ENCODE peak calls at places on chromosomes 12 and 14, in four cellular contexts. One of them, this sample, is unnamed.

GRCh38 chr12:44750468-44750867 is 125.6 kb downstream of the NELL2 start:
- DNase-seq in mammary epithelial cell: no peak
- DNase-seq in IMR-90: no peak
- DNase-seq in amniotic epithelial cell: no peak
- DNase-seq in this sample: no peak

GRCh38 chr14:95496690-95497241 is 19.7 kb downstream of the SYNE3 start:
- DNase-seq in mammary epithelial cell: no peak
- DNase-seq in IMR-90: peak; percentile 67
- DNase-seq in amniotic epithelial cell: no peak
- DNase-seq in this sample: no peak

GRCh38 chr12:47715877-47716548 is 9.3 kb downstream of the ENDOU start:
- DNase-seq in mammary epithelial cell: no peak
- DNase-seq in IMR-90: no peak
- DNase-seq in amniotic epithelial cell: no peak
- DNase-seq in this sample: no peak

GRCh38 chr12:2679816-2680675 is 114.7 kb upstream of the FKBP4 start:
- DNase-seq in mammary epithelial cell: no peak
- DNase-seq in IMR-90: no peak
- DNase-seq in amniotic epithelial cell: no peak
- DNase-seq in this sample: no peak

GRCh38 chr12:5506821-5507231 is 74.9 kb downstream of the NTF3 start:
- DNase-seq in mammary epithelial cell: no peak
- DNase-seq in IMR-90: no peak
- DNase-seq in amniotic epithelial cell: no peak
- DNase-seq in this sample: no peak

GRCh38 chr14:74459981-74460380 is 33.1 kb downstream of the NPC2 start:
- DNase-seq in mammary epithelial cell: no peak
- DNase-seq in IMR-90: no peak
- DNase-seq in amniotic epithelial cell: no peak
- DNase-seq in this sample: no peak

GRCh38 chr14:73241481-73242165 is 4.3 kb downstream of the PAPLN start:
- DNase-seq in mammary epithelial cell: no peak
- DNase-seq in IMR-90: no peak
- DNase-seq in amniotic epithelial cell: peak; percentile 43
- DNase-seq in this sample: peak; percentile 53

GRCh38 chr14:99055816-99056215 is 216.2 kb downstream of the BCL11B start:
- DNase-seq in mammary epithelial cell: no peak
- DNase-seq in IMR-90: no peak
- DNase-seq in amniotic epithelial cell: no peak
- DNase-seq in this sample: no peak

GRCh38 chr14:55301722-55302121 is 30.5 kb downstream of the FBXO34 start:
- DNase-seq in mammary epithelial cell: peak; percentile 79
- DNase-seq in IMR-90: peak; percentile 63
- DNase-seq in amniotic epithelial cell: peak; percentile 71
- DNase-seq in this sample: peak; percentile 80

GRCh38 chr14:100827751-100828447 is 2.0 kb downstream of the MEG3 start:
- DNase-seq in mammary epithelial cell: peak; percentile 20
- DNase-seq in IMR-90: peak; percentile 81
- DNase-seq in amniotic epithelial cell: peak; percentile 90
- DNase-seq in this sample: peak; percentile 9

GRCh38 chr12:106646472-106646871 is 63.7 kb downstream of the RFX4 start:
- DNase-seq in mammary epithelial cell: no peak
- DNase-seq in IMR-90: no peak
- DNase-seq in amniotic epithelial cell: no peak
- DNase-seq in this sample: peak; percentile 15

GRCh38 chr12:123867141-123867540 is 105.0 kb downstream of the DNAH10 start:
- DNase-seq in mammary epithelial cell: no peak
- DNase-seq in IMR-90: no peak
- DNase-seq in amniotic epithelial cell: peak; percentile 58
- DNase-seq in this sample: peak; percentile 25

GRCh38 chr14:23910081-23910875 is 43.3 kb upstream of the DHRS4 start:
- DNase-seq in mammary epithelial cell: peak; percentile 53
- DNase-seq in IMR-90: peak; percentile 48
- DNase-seq in amniotic epithelial cell: peak; percentile 51
- DNase-seq in this sample: peak; percentile 53

GRCh38 chr14:52609445-52610044 is 56.9 kb downstream of the GPR137C start:
- DNase-seq in mammary epithelial cell: no peak
- DNase-seq in IMR-90: no peak
- DNase-seq in amniotic epithelial cell: no peak
- DNase-seq in this sample: no peak

GRCh38 chr12:6312529-6313325 is 2.2 kb downstream of the PLEKHG6 start:
- DNase-seq in mammary epithelial cell: peak; percentile 96
- DNase-seq in IMR-90: no peak
- DNase-seq in amniotic epithelial cell: no peak
- DNase-seq in this sample: peak; percentile 88

GRCh38 chr12:32399045-32399372 is 349 bp upstream of the FGD4 start:
- DNase-seq in mammary epithelial cell: no peak
- DNase-seq in IMR-90: no peak
- DNase-seq in amniotic epithelial cell: no peak
- DNase-seq in this sample: no peak

GRCh38 chr14:106210650-106211049 is 684.3 kb downstream of the TMEM121 start:
- DNase-seq in mammary epithelial cell: no peak
- DNase-seq in IMR-90: no peak
- DNase-seq in amniotic epithelial cell: no peak
- DNase-seq in this sample: no peak

GRCh38 chr14:52117433-52117832 is 48.6 kb upstream of the NID2 start:
- DNase-seq in mammary epithelial cell: no peak
- DNase-seq in IMR-90: peak; percentile 54
- DNase-seq in amniotic epithelial cell: no peak
- DNase-seq in this sample: no peak

GRCh38 chr14:90830931-90831701 is 14.9 kb upstream of the TTC7B start:
- DNase-seq in mammary epithelial cell: no peak
- DNase-seq in IMR-90: no peak
- DNase-seq in amniotic epithelial cell: no peak
- DNase-seq in this sample: no peak

GRCh38 chr12:102917026-102917787 is at the start of gene PAH:
- DNase-seq in mammary epithelial cell: no peak
- DNase-seq in IMR-90: no peak
- DNase-seq in amniotic epithelial cell: no peak
- DNase-seq in this sample: no peak

GRCh38 chr12:97716356-97716755 is 253.8 kb downstream of the RMST start:
- DNase-seq in mammary epithelial cell: peak; percentile 19
- DNase-seq in IMR-90: no peak
- DNase-seq in amniotic epithelial cell: no peak
- DNase-seq in this sample: peak; percentile 26

GRCh38 chr12:65742481-65742971 is 81.8 kb upstream of the HMGA2 start:
- DNase-seq in mammary epithelial cell: no peak
- DNase-seq in IMR-90: peak; percentile 44
- DNase-seq in amniotic epithelial cell: peak; percentile 9
- DNase-seq in this sample: no peak

GRCh38 chr12:31005944-31006361 is 67.7 kb upstream of the DDX11 start:
- DNase-seq in mammary epithelial cell: peak; percentile 78
- DNase-seq in IMR-90: peak; percentile 20
- DNase-seq in amniotic epithelial cell: peak; percentile 79
- DNase-seq in this sample: peak; percentile 37

GRCh38 chr12:6765634-6766581 is at the start of gene PTMS:
- DNase-seq in mammary epithelial cell: peak; percentile 91
- DNase-seq in IMR-90: peak; percentile 92
- DNase-seq in amniotic epithelial cell: peak; percentile 94
- DNase-seq in this sample: peak; percentile 85

GRCh38 chr14:95896628-95897027 is 20.0 kb downstream of the TUNAR start:
- DNase-seq in mammary epithelial cell: no peak
- DNase-seq in IMR-90: no peak
- DNase-seq in amniotic epithelial cell: no peak
- DNase-seq in this sample: no peak

GRCh38 chr12:30286345-30286926 is 409.2 kb downstream of the IPO8 start:
- DNase-seq in mammary epithelial cell: peak; percentile 16
- DNase-seq in IMR-90: peak; percentile 42
- DNase-seq in amniotic epithelial cell: peak; percentile 33
- DNase-seq in this sample: peak; percentile 55

GRCh38 chr12:67826946-67827719 is 162.1 kb upstream of the IFNG-AS1 start:
- DNase-seq in mammary epithelial cell: peak; percentile 40
- DNase-seq in IMR-90: peak; percentile 66
- DNase-seq in amniotic epithelial cell: peak; percentile 33
- DNase-seq in this sample: peak; percentile 88

GRCh38 chr12:29517265-29517664 is 19.8 kb upstream of the OVCH1 start:
- DNase-seq in mammary epithelial cell: no peak
- DNase-seq in IMR-90: no peak
- DNase-seq in amniotic epithelial cell: no peak
- DNase-seq in this sample: no peak

GRCh38 chr12:47576256-47576655 is 129.6 kb downstream of the RPAP3 start:
- DNase-seq in mammary epithelial cell: no peak
- DNase-seq in IMR-90: no peak
- DNase-seq in amniotic epithelial cell: no peak
- DNase-seq in this sample: no peak

This sample was measured in bronchial epithelial cell.